ENCODE peak calls at places on chromosomes 5 and 9, in five cellular contexts. One of them, this sample, is unnamed. For H3K9me3, the result is how much of the 10 kb centered on the place peaks cover.

GRCh38 chr5:114822885-114823284 is 346.8 kb downstream of the TRIM36 start:
- DNase-seq in DND-41: no peak
- DNase-seq in neural progenitor cell: no peak
- DNase-seq in heart right ventricle: no peak
- DNase-seq in cardiac muscle cell: no peak
- DNase-seq in this sample: no peak

GRCh38 chr5:53479656-53480473 is 564 bp upstream of the FST start:
- DNase-seq in cardiac muscle cell: peak
- DNase-seq in DND-41: no peak
- DNase-seq in neural progenitor cell: peak
- DNase-seq in heart right ventricle: peak
- DNase-seq in this sample: no peak

GRCh38 chr5:77326142-77326541 is 115.7 kb downstream of the PDE8B start:
- DNase-seq in heart right ventricle: no peak
- DNase-seq in neural progenitor cell: no peak
- DNase-seq in DND-41: no peak
- DNase-seq in cardiac muscle cell: no peak
- DNase-seq in this sample: no peak

GRCh38 chr5:131515348-131515747 is 119.7 kb downstream of the RAPGEF6 start:
- DNase-seq in heart right ventricle: no peak
- DNase-seq in cardiac muscle cell: no peak
- DNase-seq in neural progenitor cell: no peak
- DNase-seq in DND-41: no peak
- DNase-seq in this sample: no peak

GRCh38 chr9:20321683-20322082 is 300.6 kb downstream of the MLLT3 start:
- DNase-seq in cardiac muscle cell: no peak
- DNase-seq in heart right ventricle: no peak
- DNase-seq in DND-41: peak
- DNase-seq in neural progenitor cell: no peak
- DNase-seq in this sample: no peak

GRCh38 chr9:125600194-125600593 is 106.8 kb downstream of the MAPKAP1 start:
- DNase-seq in DND-41: no peak
- DNase-seq in cardiac muscle cell: no peak
- DNase-seq in neural progenitor cell: no peak
- DNase-seq in heart right ventricle: no peak
- DNase-seq in this sample: no peak

GRCh38 chr5:65144136-65144871 is 337.4 kb downstream of the ADAMTS6 start:
- DNase-seq in heart right ventricle: no peak
- DNase-seq in neural progenitor cell: no peak
- DNase-seq in DND-41: no peak
- DNase-seq in cardiac muscle cell: no peak
- DNase-seq in this sample: no peak

GRCh38 chr5:180235846-180236245 is 26.8 kb upstream of the RASGEF1C start:
- DNase-seq in heart right ventricle: no peak
- DNase-seq in DND-41: no peak
- DNase-seq in neural progenitor cell: no peak
- DNase-seq in cardiac muscle cell: no peak
- DNase-seq in this sample: no peak

GRCh38 chr5:171755354-171755821 is 30.2 kb upstream of the SMIM23 start:
- DNase-seq in neural progenitor cell: no peak
- DNase-seq in heart right ventricle: no peak
- DNase-seq in DND-41: no peak
- DNase-seq in cardiac muscle cell: no peak
- DNase-seq in this sample: no peak

GRCh38 chr5:177478711-177479646 is 5.5 kb upstream of the DBN1 start:
- DNase-seq in heart right ventricle: peak
- DNase-seq in neural progenitor cell: no peak
- DNase-seq in cardiac muscle cell: peak
- DNase-seq in DND-41: no peak
- DNase-seq in this sample: peak

DNA sequence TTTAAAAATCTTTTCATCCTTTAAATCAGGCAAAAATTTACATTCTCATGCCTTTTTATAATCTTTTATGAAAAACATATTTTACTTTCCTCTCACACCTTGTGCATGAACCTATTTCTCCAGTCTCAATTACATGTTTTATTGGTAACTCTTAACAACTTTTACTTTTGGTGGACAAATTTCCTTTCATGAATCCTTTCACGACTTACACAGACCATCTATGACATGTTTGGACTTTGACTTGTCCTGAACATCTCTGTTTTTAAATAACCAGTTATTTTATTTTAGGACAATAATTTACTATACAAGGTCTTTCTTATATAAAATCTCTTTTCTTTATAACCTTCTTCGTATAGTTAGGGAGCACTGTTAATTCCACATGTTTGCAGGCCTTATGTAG is 26.5 kb upstream of the MTMR12 start:
- DNase-seq in neural progenitor cell: peak
- DNase-seq in cardiac muscle cell: peak
- DNase-seq in heart right ventricle: no peak
- DNase-seq in DND-41: no peak
- DNase-seq in this sample: no peak
- H3K9me3 ChIP-seq in neural progenitor cell: under half
- H3K9me3 ChIP-seq in cardiac muscle cell: under half
- H3K9me3 ChIP-seq in heart right ventricle: under half
- H3K9me3 ChIP-seq in DND-41: under half
- H3K9me3 ChIP-seq in this sample: under half

DNA sequence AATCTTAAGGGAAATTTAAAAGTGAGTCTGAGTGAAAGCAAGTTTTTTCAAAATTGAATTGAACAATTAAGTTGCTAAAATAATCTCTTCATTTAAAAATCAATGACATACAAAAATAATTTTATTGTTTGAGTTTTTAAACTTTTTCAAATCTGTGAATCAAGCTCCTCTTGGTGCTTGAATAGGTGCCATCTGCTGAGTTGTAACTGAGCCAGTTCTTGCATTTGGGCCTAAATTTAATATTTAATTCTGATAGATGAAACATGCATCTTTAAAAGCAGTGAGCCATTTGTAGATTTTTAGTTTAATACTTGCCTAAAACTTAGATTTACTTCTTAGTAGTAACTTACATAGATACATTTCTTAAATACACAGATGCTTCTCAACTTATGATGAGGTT is 31.8 kb downstream of the SPATA31D1 start:
- DNase-seq in neural progenitor cell: no peak
- DNase-seq in DND-41: no peak
- DNase-seq in heart right ventricle: no peak
- DNase-seq in cardiac muscle cell: no peak
- DNase-seq in this sample: no peak
- TF ChIP-seq CTCF in neural progenitor cell: no peak
- TF ChIP-seq CTCF in DND-41: no peak
- TF ChIP-seq CTCF in heart right ventricle: no peak
- TF ChIP-seq CTCF in cardiac muscle cell: no peak
- TF ChIP-seq CTCF in this sample: no peak

GRCh38 chr5:157541452-157542118 is 34.0 kb downstream of the ADAM19 start:
- DNase-seq in cardiac muscle cell: no peak
- DNase-seq in neural progenitor cell: no peak
- DNase-seq in heart right ventricle: no peak
- DNase-seq in DND-41: no peak
- DNase-seq in this sample: no peak
- H3K4me3 ChIP-seq in cardiac muscle cell: no peak
- H3K4me3 ChIP-seq in neural progenitor cell: no peak
- H3K4me3 ChIP-seq in heart right ventricle: peak
- H3K4me3 ChIP-seq in DND-41: no peak
- H3K4me3 ChIP-seq in this sample: no peak

DNA sequence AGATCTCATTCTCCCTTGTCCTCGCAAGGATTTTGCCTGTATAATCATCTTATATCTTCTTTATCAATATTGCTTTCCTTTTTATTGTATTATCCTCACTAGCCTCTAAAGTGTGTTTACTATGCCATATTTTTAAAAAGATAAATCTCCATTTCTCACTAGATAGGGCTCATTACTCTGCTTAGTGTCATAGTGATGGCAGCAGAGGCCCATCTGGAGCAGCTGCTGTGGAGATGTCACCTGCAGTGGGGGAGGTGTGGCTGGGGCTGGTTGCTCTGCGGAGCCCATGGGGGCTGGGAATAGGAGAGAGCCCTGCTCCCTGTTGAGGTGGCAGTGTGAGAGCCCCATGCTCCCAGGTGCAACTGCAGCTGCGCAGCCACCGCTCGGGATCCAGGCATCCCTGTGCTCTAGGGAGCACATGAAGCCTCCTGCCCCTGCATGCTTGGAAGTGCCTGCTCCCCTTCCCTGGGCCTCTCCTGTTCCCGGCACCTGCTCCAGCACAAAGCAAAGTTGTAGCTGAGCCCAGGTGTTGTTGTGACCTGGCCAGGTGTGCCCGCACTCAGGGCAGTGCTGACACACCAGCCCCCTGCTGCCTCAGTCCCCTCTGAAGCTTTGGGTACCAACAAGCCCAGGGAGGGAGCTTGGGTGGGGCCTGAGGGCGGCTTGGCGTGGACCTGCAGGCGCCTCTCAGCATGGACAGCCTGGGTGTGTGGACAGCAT is 144.6 kb upstream of the MRPS30 start:
- DNase-seq in heart right ventricle: no peak
- DNase-seq in DND-41: no peak
- DNase-seq in cardiac muscle cell: no peak
- DNase-seq in neural progenitor cell: no peak
- DNase-seq in this sample: peak
- H3K9me3 ChIP-seq in heart right ventricle: under half
- H3K9me3 ChIP-seq in DND-41: under half
- H3K9me3 ChIP-seq in cardiac muscle cell: under half
- H3K9me3 ChIP-seq in neural progenitor cell: under half
- H3K9me3 ChIP-seq in this sample: under half

GRCh38 chr9:95078934-95079333 is 238.6 kb downstream of the FANCC start:
- DNase-seq in neural progenitor cell: peak
- DNase-seq in heart right ventricle: no peak
- DNase-seq in DND-41: no peak
- DNase-seq in cardiac muscle cell: peak
- DNase-seq in this sample: no peak
- TF ChIP-seq CTCF in neural progenitor cell: peak
- TF ChIP-seq CTCF in heart right ventricle: no peak
- TF ChIP-seq CTCF in DND-41: no peak
- TF ChIP-seq CTCF in cardiac muscle cell: no peak
- TF ChIP-seq CTCF in this sample: no peak

GRCh38 chr5:123036391-123037103 is at the start of gene PPIC:
- DNase-seq in heart right ventricle: peak
- DNase-seq in neural progenitor cell: peak
- DNase-seq in cardiac muscle cell: peak
- DNase-seq in DND-41: no peak
- DNase-seq in this sample: peak
- H3K4me3 ChIP-seq in heart right ventricle: peak
- H3K4me3 ChIP-seq in neural progenitor cell: peak
- H3K4me3 ChIP-seq in cardiac muscle cell: peak
- H3K4me3 ChIP-seq in DND-41: no peak
- H3K4me3 ChIP-seq in this sample: peak

DNA sequence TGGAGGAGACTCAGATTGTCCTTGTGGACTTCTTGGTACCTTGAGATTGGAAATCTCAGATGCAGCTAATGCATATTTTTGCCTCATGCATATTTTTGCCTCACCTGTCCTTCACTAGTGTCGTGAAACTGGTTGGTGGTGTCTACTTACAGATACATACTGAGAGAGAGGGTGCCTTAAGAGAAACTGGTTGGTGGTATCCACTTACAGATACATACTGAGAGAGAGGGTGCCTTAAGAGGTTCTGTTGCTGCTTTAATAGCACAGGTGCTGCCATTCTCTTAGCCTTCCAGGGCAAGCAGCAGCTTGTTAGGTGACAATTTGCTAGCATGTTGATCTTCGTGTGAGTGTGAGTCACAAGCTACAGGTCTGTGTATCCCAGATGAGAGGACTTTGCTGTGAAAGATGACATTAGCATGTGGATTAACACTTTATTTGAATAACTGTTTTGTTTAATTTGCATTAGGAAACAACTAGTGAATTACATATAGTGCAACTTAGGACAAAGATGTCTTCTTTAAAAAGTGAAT is 1.4 kb downstream of the PTTG1 start:
- DNase-seq in heart right ventricle: no peak
- DNase-seq in DND-41: no peak
- DNase-seq in cardiac muscle cell: no peak
- DNase-seq in neural progenitor cell: no peak
- DNase-seq in this sample: no peak
- H3K9me3 ChIP-seq in heart right ventricle: under half
- H3K9me3 ChIP-seq in DND-41: under half
- H3K9me3 ChIP-seq in cardiac muscle cell: under half
- H3K9me3 ChIP-seq in neural progenitor cell: under half
- H3K9me3 ChIP-seq in this sample: under half

DNA sequence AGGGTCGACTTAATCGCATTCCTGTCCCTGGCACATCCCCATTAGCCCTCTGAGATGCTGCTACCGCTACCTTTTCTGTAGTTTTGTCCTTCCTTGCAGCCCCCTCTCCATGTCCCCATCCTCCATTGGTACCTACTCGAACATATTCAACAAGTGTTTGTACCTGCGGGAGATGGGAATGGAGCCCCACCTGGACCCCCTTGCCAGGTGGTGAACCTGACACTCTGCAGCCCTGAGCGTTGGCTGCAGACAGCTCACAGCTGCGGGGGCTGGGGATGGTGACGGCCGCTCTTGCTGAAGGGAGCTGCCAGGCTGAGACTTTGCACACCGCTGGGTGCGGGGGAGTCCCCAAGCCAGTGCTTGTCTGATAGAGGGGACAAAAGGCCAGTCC is 96.3 kb upstream of the DAP start:
- DNase-seq in cardiac muscle cell: peak
- DNase-seq in neural progenitor cell: peak
- DNase-seq in heart right ventricle: no peak
- DNase-seq in DND-41: no peak
- DNase-seq in this sample: no peak
- TF ChIP-seq CTCF in cardiac muscle cell: no peak
- TF ChIP-seq CTCF in neural progenitor cell: no peak
- TF ChIP-seq CTCF in heart right ventricle: no peak
- TF ChIP-seq CTCF in DND-41: no peak
- TF ChIP-seq CTCF in this sample: no peak

GRCh38 chr5:175657593-175658271 is at the start of gene HRH2:
- DNase-seq in neural progenitor cell: peak
- DNase-seq in heart right ventricle: peak
- DNase-seq in cardiac muscle cell: peak
- DNase-seq in DND-41: peak
- DNase-seq in this sample: no peak
- H3K4me3 ChIP-seq in neural progenitor cell: peak
- H3K4me3 ChIP-seq in heart right ventricle: peak
- H3K4me3 ChIP-seq in cardiac muscle cell: peak
- H3K4me3 ChIP-seq in DND-41: peak
- H3K4me3 ChIP-seq in this sample: no peak

This sample was measured in BE2C.